ENCODE peak calls at places on chromosomes 1 and 21, in nine cellular contexts. D is GM06990, Z is heart right ventricle, L is cardiac fibroblast, J is AG04449, P is mesendoderm, S is uterus, F is body of pancreas, O is fibroblast of lung. B is an unnamed sample.

GRCh38 chr21:42633858-42634257 is 19.6 kb upstream of the PDE9A start:
- DNase-seq in D (no peak), Z (no peak), L (no peak), J (no peak), P (no peak), S (no peak), F (no peak), O (no peak), B (no peak)

GRCh38 chr1:58443986-58444603 is 102.4 kb downstream of the OMA1 start:
- DNase-seq in D (no peak), Z (no peak), L (peak), J (peak), P (no peak), S (no peak), F (no peak), O (peak), B (no peak)

GRCh38 chr1:157878059-157878458 is 36.5 kb upstream of the CD5L start:
- DNase-seq in D (no peak), Z (no peak), L (peak), J (no peak), P (peak), S (no peak), F (no peak), O (peak), B (no peak)

GRCh38 chr1:84538599-84538998 is 32.2 kb upstream of the GNG5 start:
- DNase-seq in D (no peak), Z (no peak), L (no peak), J (no peak), P (no peak), S (no peak), F (no peak), O (no peak), B (no peak)

GRCh38 chr1:93619507-93620168 is 62.0 kb downstream of the BCAR3 start:
- DNase-seq in D (no peak), Z (no peak), L (no peak), J (no peak), P (no peak), S (no peak), F (no peak), O (no peak), B (no peak)

GRCh38 chr1:13517193-13517812 is 3.5 kb upstream of the LRRC38 start:
- DNase-seq in D (no peak), Z (peak), L (peak), J (no peak), P (peak), S (no peak), F (no peak), O (no peak), B (no peak)

GRCh38 chr1:169108897-169109560 is 2.5 kb downstream of the ATP1B1 start:
- DNase-seq in D (no peak), Z (no peak), L (no peak), J (no peak), P (peak), S (no peak), F (peak), O (peak), B (no peak)

GRCh38 chr21:34771512-34772028 is 102.8 kb downstream of the CLIC6 start:
- DNase-seq in D (no peak), Z (no peak), L (peak), J (no peak), P (peak), S (no peak), F (no peak), O (peak), B (no peak)

DNA sequence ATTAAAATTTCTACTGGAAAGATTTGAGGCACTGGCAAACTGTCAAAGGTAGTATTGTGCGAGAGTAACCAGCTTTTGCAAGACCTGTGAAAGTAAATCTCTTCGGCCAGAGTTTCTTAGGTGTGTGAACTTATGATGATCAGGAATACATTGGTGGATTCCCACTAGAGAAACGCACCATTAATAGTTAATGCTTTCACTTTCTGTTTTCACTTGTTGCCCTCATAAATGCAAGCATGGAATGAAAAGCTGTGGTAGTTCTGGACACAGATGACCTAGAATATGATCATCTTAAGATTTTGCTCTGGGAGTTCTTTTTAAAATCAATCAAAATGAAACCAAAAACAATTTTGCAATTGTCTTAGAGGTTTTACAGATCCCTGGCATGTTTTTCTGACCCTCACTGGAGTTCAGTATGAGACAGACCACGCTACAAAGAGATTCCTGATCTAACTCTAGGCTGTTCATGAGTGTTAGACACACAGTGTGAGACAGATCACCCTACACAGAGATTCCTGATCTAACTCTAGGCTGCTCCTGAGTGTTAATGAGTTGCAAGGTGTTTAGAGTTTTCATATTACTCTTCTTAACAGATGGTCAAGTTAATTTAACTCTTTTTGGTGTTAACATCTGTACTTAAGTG is 98.8 kb downstream of the SDCCAG8 start:
- DNase-seq in D (no peak), Z (no peak), L (peak), J (no peak), P (no peak), S (no peak), F (no peak), O (peak), B (no peak)
- H3K4me3 ChIP-seq in D (no peak), Z (no peak), L (no peak), J (no peak), P (no peak), S (peak), F (no peak), O (peak), B (peak)

GRCh38 chr1:112457965-112458364 is 50.8 kb upstream of the WNT2B start:
- DNase-seq in D (no peak), Z (no peak), L (peak), J (no peak), P (no peak), S (no peak), F (no peak), O (no peak), B (no peak)

GRCh38 chr1:112450773-112451172 is 54.8 kb downstream of the CTTNBP2NL start:
- DNase-seq in D (no peak), Z (no peak), L (no peak), J (no peak), P (no peak), S (no peak), F (no peak), O (no peak), B (no peak)

GRCh38 chr1:112457241-112457640 is 51.5 kb upstream of the WNT2B start:
- DNase-seq in D (no peak), Z (no peak), L (peak), J (peak), P (no peak), S (no peak), F (no peak), O (peak), B (no peak)

GRCh38 chr1:112454316-112454715 is 54.4 kb upstream of the WNT2B start:
- DNase-seq in D (no peak), Z (no peak), L (no peak), J (no peak), P (peak), S (no peak), F (no peak), O (no peak), B (no peak)

DNA sequence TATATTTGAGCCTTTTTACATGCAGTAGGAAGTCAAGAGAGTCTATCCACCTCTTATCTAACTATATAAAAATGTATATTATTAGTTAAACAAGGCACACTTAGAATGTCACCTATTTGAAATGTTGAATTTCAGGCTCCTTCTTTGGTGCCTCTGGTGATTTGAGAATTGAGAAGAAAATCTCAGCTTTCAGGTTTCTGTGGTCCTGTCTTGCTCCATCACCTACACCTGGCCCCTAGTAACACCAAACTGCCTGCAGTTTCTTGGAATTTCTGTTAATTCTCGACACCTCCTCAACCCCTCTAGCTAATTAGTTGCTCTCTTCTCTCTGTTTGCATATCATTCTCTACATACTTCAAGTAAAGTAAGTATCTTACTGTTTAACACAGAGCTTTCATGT is 54.9 kb upstream of the WNT2B start:
- DNase-seq in D (no peak), Z (no peak), L (no peak), J (no peak), P (peak), S (no peak), F (no peak), O (no peak), B (no peak)
- H3K4me3 ChIP-seq in D (no peak), Z (no peak), L (no peak), J (no peak), P (no peak), S (no peak), F (no peak), O (no peak), B (no peak)

GRCh38 chr1:27572019-27572678 is 31.8 kb downstream of the AHDC1 start:
- DNase-seq in D (no peak), Z (no peak), L (no peak), J (no peak), P (peak), S (peak), F (no peak), O (no peak), B (no peak)

GRCh38 chr1:27569506-27570382 is 34.2 kb downstream of the AHDC1 start:
- DNase-seq in D (no peak), Z (no peak), L (no peak), J (no peak), P (peak), S (peak), F (no peak), O (no peak), B (no peak)

GRCh38 chr1:27570383-27570755 is 33.6 kb downstream of the AHDC1 start:
- DNase-seq in D (no peak), Z (peak), L (no peak), J (no peak), P (peak), S (peak), F (no peak), O (no peak), B (no peak)

GRCh38 chr1:27571439-27572018 is 32.4 kb downstream of the AHDC1 start:
- DNase-seq in D (no peak), Z (peak), L (no peak), J (no peak), P (peak), S (peak), F (peak), O (no peak), B (no peak)

GRCh38 chr1:27570823-27571222 is 33.1 kb downstream of the AHDC1 start:
- DNase-seq in D (no peak), Z (no peak), L (no peak), J (no peak), P (peak), S (no peak), F (no peak), O (no peak), B (no peak)
- H3K4me3 ChIP-seq in D (no peak), Z (no peak), L (no peak), J (no peak), P (no peak), S (no peak), F (no peak), O (no peak), B (no peak)

GRCh38 chr1:203311368-203312301 is 6.3 kb downstream of the BTG2 start:
- DNase-seq in D (no peak), Z (no peak), L (no peak), J (no peak), P (no peak), S (no peak), F (peak), O (no peak), B (no peak)

GRCh38 chr1:203307690-203308126 is 2.4 kb downstream of the BTG2 start:
- DNase-seq in D (no peak), Z (no peak), L (no peak), J (no peak), P (peak), S (no peak), F (no peak), O (no peak), B (no peak)

GRCh38 chr1:203308205-203309114 is 3.1 kb downstream of the BTG2 start:
- DNase-seq in D (no peak), Z (no peak), L (no peak), J (no peak), P (peak), S (no peak), F (peak), O (no peak), B (no peak)

GRCh38 chr1:203306970-203307541 is 1.7 kb downstream of the BTG2 start:
- DNase-seq in D (peak), Z (peak), L (no peak), J (no peak), P (peak), S (no peak), F (peak), O (peak), B (no peak)

GRCh38 chr1:203309115-203309429 is 3.8 kb downstream of the BTG2 start:
- DNase-seq in D (no peak), Z (no peak), L (no peak), J (no peak), P (no peak), S (no peak), F (no peak), O (no peak), B (no peak)
- H3K4me3 ChIP-seq in D (peak), Z (peak), L (peak), J (no peak), P (no peak), S (peak), F (no peak), O (peak), B (peak)

DNA sequence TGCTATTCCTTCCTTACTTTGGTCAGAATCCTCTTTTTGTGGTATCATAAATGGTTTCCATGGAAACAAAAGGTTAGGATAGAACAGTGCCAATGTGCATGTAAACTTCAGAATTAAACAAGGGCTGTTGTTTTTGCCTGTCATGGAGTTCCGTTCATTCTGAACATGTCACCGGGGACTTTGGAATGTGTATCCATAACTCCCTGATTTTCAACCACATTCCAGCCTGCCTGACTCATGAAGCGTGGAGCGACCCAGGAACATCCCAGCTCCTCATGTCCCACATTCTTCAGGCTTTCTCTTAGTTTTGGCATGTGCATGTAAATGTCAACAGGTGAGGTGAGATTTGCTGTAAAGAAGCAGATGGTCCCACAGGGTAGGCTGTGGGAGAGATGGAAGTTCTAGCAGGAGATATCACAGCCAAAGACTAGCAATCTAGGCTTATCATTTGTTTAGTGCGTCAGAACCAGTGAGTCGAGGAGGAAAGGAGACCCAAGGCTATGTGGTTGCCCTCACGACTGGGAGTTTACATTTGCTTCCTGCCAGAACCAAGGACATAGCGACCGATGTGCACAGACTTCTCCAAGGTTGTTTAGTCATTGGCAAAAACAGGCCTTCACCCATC is 23.0 kb upstream of the DNAJC11 start:
- DNase-seq in D (no peak), Z (no peak), L (peak), J (peak), P (peak), S (no peak), F (no peak), O (peak), B (no peak)
- H3K4me3 ChIP-seq in D (no peak), Z (no peak), L (no peak), J (no peak), P (no peak), S (no peak), F (no peak), O (no peak), B (no peak)